ENCODE peak calls at places on chromosomes 11 and 22, in nine cellular contexts. M is A172, Q is omental fat pad, C is T-helper 2 cell, I is NCI-H1105 treated with DMSO at 0.1 percent for 48 hours, F is ELR, L is cardiac fibroblast, J is amniotic stem cell, A is NAMALWA. V is an unnamed sample.

GRCh38 chr22:45889539-45890350 is 87.2 kb downstream of the WNT7B start:
- DNase-seq in M (no peak), Q (no peak), C (no peak), I (no peak), F (no peak), L (peak; percentile 29), J (no peak), A (no peak), V (no peak)

GRCh38 chr11:129319201-129319600 is 56.4 kb upstream of the BARX2 start:
- DNase-seq in M (no peak), Q (no peak), C (no peak), I (no peak), F (no peak), L (no peak), J (no peak), A (no peak), V (no peak)

GRCh38 chr11:47856186-47856585 is 8.0 kb upstream of the NUP160 start:
- DNase-seq in M (peak; percentile 48), Q (no peak), C (no peak), I (no peak), F (peak; percentile 28), L (no peak), J (no peak), A (no peak), V (no peak)

GRCh38 chr11:44861829-44862545 is 88.7 kb downstream of the TP53I11 start:
- DNase-seq in M (peak; percentile 99), Q (peak; percentile 35), C (peak; percentile 69), I (no peak), F (peak; percentile 96), L (peak; percentile 98), J (peak; percentile 96), A (peak; percentile 7), V (peak; percentile 93)

GRCh38 chr11:57315491-57315890 is 9.3 kb downstream of the TNKS1BP1 start:
- DNase-seq in M (no peak), Q (no peak), C (no peak), I (no peak), F (no peak), L (peak; percentile 63), J (no peak), A (no peak), V (no peak)

GRCh38 chr22:32829451-32829851 is 27.9 kb downstream of the TIMP3 start:
- DNase-seq in M (no peak), Q (no peak), C (no peak), I (no peak), F (no peak), L (no peak), J (no peak), A (no peak), V (no peak)

GRCh38 chr11:34178422-34178821 is 73.0 kb downstream of the NAT10 start:
- DNase-seq in M (no peak), Q (no peak), C (no peak), I (no peak), F (no peak), L (no peak), J (no peak), A (no peak), V (no peak)

GRCh38 chr22:49393526-49393925 is 434.1 kb downstream of the BRD1 start:
- DNase-seq in M (no peak), Q (no peak), C (no peak), I (no peak), F (no peak), L (no peak), J (no peak), A (no peak), V (no peak)

GRCh38 chr11:1305558-1306056 is 3.8 kb downstream of the TOLLIP start:
- DNase-seq in M (no peak), Q (no peak), C (no peak), I (no peak), F (no peak), L (no peak), J (no peak), A (no peak), V (no peak)

GRCh38 chr22:30212363-30212995 is 34.1 kb downstream of the LIF start:
- DNase-seq in M (peak; percentile 96), Q (peak; percentile 52), C (no peak), I (no peak), F (peak; percentile 95), L (peak; percentile 99), J (peak; percentile 12), A (no peak), V (peak; percentile 97)

GRCh38 chr11:80155412-80156017 is 714.7 kb upstream of the TENM4 start:
- DNase-seq in M (peak; percentile 56), Q (no peak), C (no peak), I (peak; percentile 60), F (peak; percentile 57), L (peak; percentile 29), J (no peak), A (peak; percentile 55), V (peak; percentile 34)